ENCODE peak calls at places on chromosomes 2 and 18, in four cellular contexts. One of them, this sample, is unnamed.

GRCh38 chr2:216619411-216620393 is 13.5 kb upstream of the IGFBP2 start:
- DNase-seq in effector memory CD4-positive, alpha-beta T cell: no peak
- DNase-seq in NCI-H1092: peak; percentile 58
- DNase-seq in HCT116: no peak
- DNase-seq in this sample: no peak

GRCh38 chr2:132538331-132538855 is 121.8 kb downstream of the GPR39 start:
- DNase-seq in NCI-H1092: no peak
- DNase-seq in effector memory CD4-positive, alpha-beta T cell: no peak
- DNase-seq in HCT116: no peak
- DNase-seq in this sample: no peak

GRCh38 chr18:21820035-21820810 is 79.6 kb downstream of the MIB1 start:
- DNase-seq in HCT116: peak; percentile 7
- DNase-seq in effector memory CD4-positive, alpha-beta T cell: no peak
- DNase-seq in NCI-H1092: no peak
- DNase-seq in this sample: no peak

GRCh38 chr2:37582911-37583310 is 88.5 kb downstream of the CDC42EP3 start:
- DNase-seq in HCT116: no peak
- DNase-seq in effector memory CD4-positive, alpha-beta T cell: no peak
- DNase-seq in NCI-H1092: peak; percentile 34
- DNase-seq in this sample: no peak

GRCh38 chr2:143140864-143141637 is 11.8 kb downstream of the ARHGAP15 start:
- DNase-seq in HCT116: no peak
- DNase-seq in effector memory CD4-positive, alpha-beta T cell: no peak
- DNase-seq in NCI-H1092: no peak
- DNase-seq in this sample: no peak

GRCh38 chr2:158131483-158131912 is 29.8 kb downstream of the UPP2 start:
- DNase-seq in effector memory CD4-positive, alpha-beta T cell: no peak
- DNase-seq in NCI-H1092: no peak
- DNase-seq in HCT116: no peak
- DNase-seq in this sample: no peak

GRCh38 chr2:30293303-30293912 is 62.1 kb downstream of the LBH start:
- DNase-seq in NCI-H1092: no peak
- DNase-seq in HCT116: peak; percentile 28
- DNase-seq in effector memory CD4-positive, alpha-beta T cell: no peak
- DNase-seq in this sample: no peak

GRCh38 chr2:184596819-184597411 is 1.4 kb upstream of the ZNF804A start:
- DNase-seq in NCI-H1092: no peak
- DNase-seq in effector memory CD4-positive, alpha-beta T cell: no peak
- DNase-seq in HCT116: peak; percentile 27
- DNase-seq in this sample: no peak

GRCh38 chr2:221467610-221468009 is 104.5 kb downstream of the EPHA4 start:
- DNase-seq in NCI-H1092: no peak
- DNase-seq in HCT116: no peak
- DNase-seq in effector memory CD4-positive, alpha-beta T cell: no peak
- DNase-seq in this sample: no peak

GRCh38 chr2:138359532-138359931 is 142.0 kb upstream of the SPOPL start:
- DNase-seq in HCT116: no peak
- DNase-seq in NCI-H1092: no peak
- DNase-seq in effector memory CD4-positive, alpha-beta T cell: no peak
- DNase-seq in this sample: no peak

GRCh38 chr2:172153161-172153560 is 50.5 kb upstream of the DLX2 start:
- DNase-seq in NCI-H1092: no peak
- DNase-seq in effector memory CD4-positive, alpha-beta T cell: no peak
- DNase-seq in HCT116: no peak
- DNase-seq in this sample: no peak

GRCh38 chr2:28394331-28394877 is 1.7 kb downstream of the FOSL2 start:
- DNase-seq in HCT116: no peak
- DNase-seq in effector memory CD4-positive, alpha-beta T cell: peak; percentile 19
- DNase-seq in NCI-H1092: no peak
- DNase-seq in this sample: no peak

GRCh38 chr2:181546086-181546485 is 88.9 kb downstream of the ITGA4 start:
- DNase-seq in effector memory CD4-positive, alpha-beta T cell: no peak
- DNase-seq in NCI-H1092: no peak
- DNase-seq in HCT116: no peak
- DNase-seq in this sample: no peak

GRCh38 chr2:101307503-101307902 is 998 bp downstream of the RNF149 start:
- DNase-seq in NCI-H1092: no peak
- DNase-seq in effector memory CD4-positive, alpha-beta T cell: no peak
- DNase-seq in HCT116: no peak
- DNase-seq in this sample: no peak